ENCODE peak calls at places on chromosomes 1 and 21, in four cellular contexts. Q is NCI-H1105, N is GM19239, J is AG04450. V is an unnamed sample.

GRCh38 chr1:98860314-98860713 is 144.3 kb downstream of the PLPPR5 start:
- DNase-seq in Q (no peak), N (no peak), J (no peak), V (no peak)

GRCh38 chr1:100325415-100326324 is 26.6 kb upstream of the CDC14A start:
- DNase-seq in Q (no peak), N (no peak), J (no peak), V (no peak)

GRCh38 chr1:20728371-20729154 is 3.9 kb downstream of the SH2D5 start:
- DNase-seq in Q (no peak), N (peak), J (no peak), V (no peak)

GRCh38 chr1:203797948-203798347 is 2.5 kb downstream of the ZBED6 start:
- DNase-seq in Q (no peak), N (no peak), J (no peak), V (no peak)

GRCh38 chr1:205565799-205566198 is 61.3 kb downstream of the CDK18 start:
- DNase-seq in Q (no peak), N (no peak), J (no peak), V (no peak)

GRCh38 chr1:209364716-209365115 is 218.8 kb upstream of the CAMK1G start:
- DNase-seq in Q (no peak), N (no peak), J (no peak), V (no peak)

GRCh38 chr1:116881879-116882520 is 27.7 kb upstream of the PTGFRN start:
- DNase-seq in Q (no peak), N (no peak), J (peak), V (peak)

GRCh38 chr1:225772323-225772768 is 5.3 kb upstream of the SRP9 start:
- DNase-seq in Q (peak), N (peak), J (peak), V (peak)

GRCh38 chr21:36783612-36784383 is 84.9 kb downstream of the SIM2 start:
- DNase-seq in Q (no peak), N (no peak), J (peak), V (peak)

GRCh38 chr1:20385630-20386029 is 95.0 kb downstream of the VWA5B1 start:
- DNase-seq in Q (no peak), N (no peak), J (no peak), V (no peak)

GRCh38 chr1:45018599-45019230 is 6.7 kb downstream of the UROD start:
- DNase-seq in Q (peak), N (no peak), J (peak), V (no peak)

GRCh38 chr1:11858968-11859871 is 475 bp upstream of the NPPB start:
- DNase-seq in Q (no peak), N (peak), J (no peak), V (peak)

GRCh38 chr1:932178-932520 is 8.4 kb downstream of the SAMD11 start:
- DNase-seq in Q (no peak), N (no peak), J (no peak), V (no peak)

GRCh38 chr1:232620356-232620841 is 9.5 kb downstream of the SIPA1L2 start:
- DNase-seq in Q (peak), N (no peak), J (no peak), V (peak)

GRCh38 chr1:165773324-165773965 is 4.8 kb upstream of the TMCO1 start:
- DNase-seq in Q (no peak), N (no peak), J (peak), V (peak)

GRCh38 chr1:33297911-33298622 is 22.8 kb downstream of the A3GALT2 start:
- DNase-seq in Q (no peak), N (no peak), J (no peak), V (no peak)

GRCh38 chr1:42975561-42976225 is 17.0 kb upstream of the SLC2A1 start:
- DNase-seq in Q (no peak), N (no peak), J (no peak), V (no peak)

GRCh38 chr1:42983253-42983652 is 24.6 kb upstream of the SLC2A1 start:
- DNase-seq in Q (no peak), N (no peak), J (no peak), V (no peak)

GRCh38 chr1:21913763-21914162 is 23.3 kb downstream of the HSPG2 start:
- DNase-seq in Q (no peak), N (no peak), J (no peak), V (no peak)

GRCh38 chr1:94792876-94793605 is 27.1 kb upstream of the SLC44A3 start:
- DNase-seq in Q (no peak), N (no peak), J (no peak), V (peak)

GRCh38 chr1:33030575-33030974 is 6.1 kb downstream of the AK2 start:
- DNase-seq in Q (no peak), N (no peak), J (no peak), V (peak)

GRCh38 chr1:160376525-160377131 is 9.8 kb downstream of the NHLH1 start:
- DNase-seq in Q (peak), N (peak), J (peak), V (peak)

GRCh38 chr1:110816945-110817344 is 56.0 kb upstream of the CD53 start:
- DNase-seq in Q (no peak), N (no peak), J (no peak), V (no peak)

GRCh38 chr1:163290025-163290610 is 31.6 kb upstream of the NUF2 start:
- DNase-seq in Q (peak), N (no peak), J (peak), V (no peak)

GRCh38 chr1:2644171-2644570 is 11.4 kb upstream of the MMEL1 start:
- DNase-seq in Q (no peak), N (no peak), J (no peak), V (no peak)

GRCh38 chr21:42654913-42655796 is 1.7 kb downstream of the PDE9A start:
- DNase-seq in Q (no peak), N (no peak), J (no peak), V (no peak)

GRCh38 chr1:175129182-175129581 is 61.5 kb downstream of the TNN start:
- DNase-seq in Q (no peak), N (no peak), J (peak), V (no peak)

GRCh38 chr1:162854245-162854860 is 6.6 kb downstream of the CCDC190 start:
- DNase-seq in Q (peak), N (peak), J (peak), V (no peak)

GRCh38 chr1:79859212-79859948 is 852.9 kb upstream of the ADGRL4 start:
- DNase-seq in Q (no peak), N (no peak), J (no peak), V (peak)

GRCh38 chr1:183533617-183534174 is 56.6 kb downstream of the NCF2 start:
- DNase-seq in Q (no peak), N (no peak), J (no peak), V (no peak)

GRCh38 chr1:96820111-96820510 is 98.5 kb downstream of the PTBP2 start:
- DNase-seq in Q (no peak), N (no peak), J (no peak), V (no peak)

GRCh38 chr1:35577071-35577998 is 4.2 kb downstream of the TFAP2E start:
- DNase-seq in Q (no peak), N (peak), J (no peak), V (no peak)

GRCh38 chr1:4654764-4655673 is 610 bp downstream of the AJAP1 start:
- DNase-seq in Q (peak), N (no peak), J (no peak), V (no peak)

GRCh38 chr1:34787461-34788420 is 5.1 kb upstream of the GJA4 start:
- DNase-seq in Q (no peak), N (no peak), J (no peak), V (no peak)

GRCh38 chr1:110200666-110201065 is 9.4 kb upstream of the KCNC4 start:
- DNase-seq in Q (no peak), N (no peak), J (no peak), V (no peak)

GRCh38 chr1:23481904-23482303 is 2.1 kb downstream of the ASAP3 start:
- DNase-seq in Q (no peak), N (no peak), J (no peak), V (no peak)

GRCh38 chr1:226738995-226739695 is at the start of gene ITPKB:
- DNase-seq in Q (no peak), N (no peak), J (peak), V (no peak)

GRCh38 chr21:35565204-35565611 is 495.1 kb downstream of the SETD4 start:
- DNase-seq in Q (no peak), N (no peak), J (no peak), V (peak)

GRCh38 chr1:155339515-155340111 is 18.9 kb downstream of the RUSC1 start:
- DNase-seq in Q (no peak), N (no peak), J (no peak), V (no peak)